ENCODE peak calls at places on chromosomes 7 and 10, in six cellular contexts. One of them, this sample, is unnamed.

GRCh38 chr7:134515569-134516468 is 11.5 kb upstream of the AKR1B10 start:
- DNase-seq in stimulated activated CD4-positive, alpha-beta T cell treated with anti-CD3 and anti-CD28 coated beads, TNF-alpha, amount 100 ng/mL, for 24 hours: no peak
- DNase-seq in adipocyte: peak
- DNase-seq in ecto neural progenitor cell: no peak
- DNase-seq in NCI-H1436: no peak
- DNase-seq in OCI-LY7: no peak
- DNase-seq in this sample: no peak

GRCh38 chr10:103333934-103334520 is 16.9 kb downstream of the PCGF6 start:
- DNase-seq in stimulated activated CD4-positive, alpha-beta T cell treated with anti-CD3 and anti-CD28 coated beads, TNF-alpha, amount 100 ng/mL, for 24 hours: no peak
- DNase-seq in adipocyte: peak
- DNase-seq in ecto neural progenitor cell: no peak
- DNase-seq in NCI-H1436: peak
- DNase-seq in OCI-LY7: peak
- DNase-seq in this sample: peak

GRCh38 chr7:112876877-112877276 is 86.7 kb upstream of the TMEM168 start:
- DNase-seq in stimulated activated CD4-positive, alpha-beta T cell treated with anti-CD3 and anti-CD28 coated beads, TNF-alpha, amount 100 ng/mL, for 24 hours: no peak
- DNase-seq in adipocyte: no peak
- DNase-seq in ecto neural progenitor cell: no peak
- DNase-seq in NCI-H1436: no peak
- DNase-seq in OCI-LY7: no peak
- DNase-seq in this sample: no peak

GRCh38 chr7:44561962-44562621 is 11.6 kb downstream of the DDX56 start:
- DNase-seq in stimulated activated CD4-positive, alpha-beta T cell treated with anti-CD3 and anti-CD28 coated beads, TNF-alpha, amount 100 ng/mL, for 24 hours: no peak
- DNase-seq in adipocyte: peak
- DNase-seq in ecto neural progenitor cell: no peak
- DNase-seq in NCI-H1436: no peak
- DNase-seq in OCI-LY7: no peak
- DNase-seq in this sample: no peak

GRCh38 chr10:7717767-7718166 is 14.7 kb downstream of the ITIH2 start:
- DNase-seq in stimulated activated CD4-positive, alpha-beta T cell treated with anti-CD3 and anti-CD28 coated beads, TNF-alpha, amount 100 ng/mL, for 24 hours: no peak
- DNase-seq in adipocyte: no peak
- DNase-seq in ecto neural progenitor cell: no peak
- DNase-seq in NCI-H1436: no peak
- DNase-seq in OCI-LY7: no peak
- DNase-seq in this sample: no peak

GRCh38 chr10:34716958-34717357 is 98.1 kb downstream of the PARD3 start:
- DNase-seq in stimulated activated CD4-positive, alpha-beta T cell treated with anti-CD3 and anti-CD28 coated beads, TNF-alpha, amount 100 ng/mL, for 24 hours: no peak
- DNase-seq in adipocyte: no peak
- DNase-seq in ecto neural progenitor cell: no peak
- DNase-seq in NCI-H1436: no peak
- DNase-seq in OCI-LY7: no peak
- DNase-seq in this sample: no peak

GRCh38 chr10:113302062-113302461 is 250.8 kb upstream of the HABP2 start:
- DNase-seq in stimulated activated CD4-positive, alpha-beta T cell treated with anti-CD3 and anti-CD28 coated beads, TNF-alpha, amount 100 ng/mL, for 24 hours: no peak
- DNase-seq in adipocyte: no peak
- DNase-seq in ecto neural progenitor cell: no peak
- DNase-seq in NCI-H1436: no peak
- DNase-seq in OCI-LY7: no peak
- DNase-seq in this sample: no peak

GRCh38 chr10:71727429-71728217 is 8.0 kb upstream of the C10orf105 start:
- DNase-seq in stimulated activated CD4-positive, alpha-beta T cell treated with anti-CD3 and anti-CD28 coated beads, TNF-alpha, amount 100 ng/mL, for 24 hours: peak
- DNase-seq in adipocyte: no peak
- DNase-seq in ecto neural progenitor cell: no peak
- DNase-seq in NCI-H1436: no peak
- DNase-seq in OCI-LY7: peak
- DNase-seq in this sample: peak

GRCh38 chr10:28317735-28318134 is 14.9 kb upstream of the MPP7 start:
- DNase-seq in stimulated activated CD4-positive, alpha-beta T cell treated with anti-CD3 and anti-CD28 coated beads, TNF-alpha, amount 100 ng/mL, for 24 hours: no peak
- DNase-seq in adipocyte: no peak
- DNase-seq in ecto neural progenitor cell: no peak
- DNase-seq in NCI-H1436: no peak
- DNase-seq in OCI-LY7: no peak
- DNase-seq in this sample: no peak

GRCh38 chr10:123974406-123974805 is 82.8 kb upstream of the CPXM2 start:
- DNase-seq in stimulated activated CD4-positive, alpha-beta T cell treated with anti-CD3 and anti-CD28 coated beads, TNF-alpha, amount 100 ng/mL, for 24 hours: no peak
- DNase-seq in adipocyte: no peak
- DNase-seq in ecto neural progenitor cell: no peak
- DNase-seq in NCI-H1436: no peak
- DNase-seq in OCI-LY7: peak
- DNase-seq in this sample: peak

GRCh38 chr10:329361-330099 is 194.3 kb downstream of the ZMYND11 start:
- DNase-seq in stimulated activated CD4-positive, alpha-beta T cell treated with anti-CD3 and anti-CD28 coated beads, TNF-alpha, amount 100 ng/mL, for 24 hours: no peak
- DNase-seq in adipocyte: peak
- DNase-seq in ecto neural progenitor cell: no peak
- DNase-seq in NCI-H1436: peak
- DNase-seq in OCI-LY7: peak
- DNase-seq in this sample: peak

GRCh38 chr7:40986351-40986873 is 716.5 kb downstream of the INHBA start:
- DNase-seq in stimulated activated CD4-positive, alpha-beta T cell treated with anti-CD3 and anti-CD28 coated beads, TNF-alpha, amount 100 ng/mL, for 24 hours: no peak
- DNase-seq in adipocyte: peak
- DNase-seq in ecto neural progenitor cell: no peak
- DNase-seq in NCI-H1436: no peak
- DNase-seq in OCI-LY7: no peak
- DNase-seq in this sample: no peak

GRCh38 chr7:146405737-146406136 is 289.1 kb downstream of the CNTNAP2 start:
- DNase-seq in stimulated activated CD4-positive, alpha-beta T cell treated with anti-CD3 and anti-CD28 coated beads, TNF-alpha, amount 100 ng/mL, for 24 hours: no peak
- DNase-seq in adipocyte: no peak
- DNase-seq in ecto neural progenitor cell: no peak
- DNase-seq in NCI-H1436: no peak
- DNase-seq in OCI-LY7: no peak
- DNase-seq in this sample: no peak

GRCh38 chr7:73969991-73970390 is 58.0 kb upstream of the ELN start:
- DNase-seq in stimulated activated CD4-positive, alpha-beta T cell treated with anti-CD3 and anti-CD28 coated beads, TNF-alpha, amount 100 ng/mL, for 24 hours: no peak
- DNase-seq in adipocyte: no peak
- DNase-seq in ecto neural progenitor cell: no peak
- DNase-seq in NCI-H1436: no peak
- DNase-seq in OCI-LY7: no peak
- DNase-seq in this sample: no peak

GRCh38 chr7:91694221-91694856 is 186.2 kb downstream of the MTERF1 start:
- DNase-seq in stimulated activated CD4-positive, alpha-beta T cell treated with anti-CD3 and anti-CD28 coated beads, TNF-alpha, amount 100 ng/mL, for 24 hours: no peak
- DNase-seq in adipocyte: peak
- DNase-seq in ecto neural progenitor cell: no peak
- DNase-seq in NCI-H1436: no peak
- DNase-seq in OCI-LY7: no peak
- DNase-seq in this sample: no peak

GRCh38 chr10:123502983-123503382 is 163.2 kb upstream of the GPR26 start:
- DNase-seq in stimulated activated CD4-positive, alpha-beta T cell treated with anti-CD3 and anti-CD28 coated beads, TNF-alpha, amount 100 ng/mL, for 24 hours: no peak
- DNase-seq in adipocyte: peak
- DNase-seq in ecto neural progenitor cell: no peak
- DNase-seq in NCI-H1436: peak
- DNase-seq in OCI-LY7: peak
- DNase-seq in this sample: peak